ENCODE peak calls at places on chromosomes 6 and 20, in eight cellular contexts. S is B cell; R is stimulated activated CD4-positive, alpha-beta T cell treated with anti-CD3 and anti-CD28 coated beads, Interleukin-1b, Interleukin-23, amount 100 ng/mL, for 1 hour; A is non-pigmented ciliary epithelial cell; D is occipital lobe; X is hypothalamus; O is kidney; F is right atrium auricular region. H is an unnamed sample.
A peak's percentile ranks its signal among the peaks of the same experiment; 100 is the strongest.

GRCh38 chr20:46557231-46557956 is 6.9 kb upstream of the OCSTAMP start:
- DNase-seq in F (no peak), A (no peak), O (no peak), X (no peak), S (no peak), R (no peak), D (no peak), H (no peak)

GRCh38 chr6:37204014-37204751 is 34.2 kb downstream of the PIM1 start:
- DNase-seq in S (no peak), O (no peak), X (no peak), R (no peak), D (no peak), A (no peak), F (no peak), H (no peak)

GRCh38 chr6:135202821-135203220 is 21.7 kb downstream of the MYB start:
- DNase-seq in D (no peak), S (no peak), A (no peak), X (no peak), F (no peak), R (no peak), O (no peak), H (no peak)

GRCh38 chr6:158481612-158482473 is 78.0 kb upstream of the TMEM181 start:
- DNase-seq in F (no peak), S (no peak), A (no peak), O (no peak), D (no peak), R (no peak), X (no peak), H (no peak)

GRCh38 chr6:41644297-41644879 is 6.1 kb downstream of the MDFI start:
- DNase-seq in R (no peak), O (peak; percentile 61), A (no peak), S (no peak), D (no peak), X (no peak), F (no peak), H (peak; percentile 31)

GRCh38 chr6:35669441-35669776 is 19.3 kb downstream of the FKBP5 start:
- DNase-seq in R (no peak), S (peak; percentile 26), A (no peak), F (no peak), O (no peak), X (no peak), D (no peak), H (no peak)

GRCh38 chr6:107083921-107084320 is 31.4 kb downstream of the BEND3 start:
- DNase-seq in O (no peak), D (no peak), S (no peak), R (no peak), X (no peak), F (no peak), A (no peak), H (no peak)

GRCh38 chr6:92521553-92521952 is 897.8 kb downstream of the EPHA7 start:
- DNase-seq in D (no peak), O (no peak), X (no peak), A (no peak), F (no peak), R (no peak), S (no peak), H (no peak)